ENCODE peak calls at places on chromosomes 16 and 17, in six cellular contexts. One of them, this sample, is unnamed.

GRCh38 chr16:12496866-12497265 is 306.8 kb downstream of the CPPED1 start:
- DNase-seq in brain microvascular endothelial cell: no peak
- DNase-seq in tibial nerve: no peak
- DNase-seq in GM23248: no peak
- DNase-seq in fibroblast of mammary gland: no peak
- DNase-seq in BE2C: no peak
- DNase-seq in this sample: no peak

GRCh38 chr17:81980752-81981239 is 3.4 kb downstream of the ASPSCR1 start:
- DNase-seq in brain microvascular endothelial cell: no peak
- DNase-seq in tibial nerve: no peak
- DNase-seq in GM23248: no peak
- DNase-seq in fibroblast of mammary gland: no peak
- DNase-seq in BE2C: no peak
- DNase-seq in this sample: peak

GRCh38 chr16:21937387-21937829 is 15.8 kb upstream of the UQCRC2 start:
- DNase-seq in brain microvascular endothelial cell: no peak
- DNase-seq in tibial nerve: no peak
- DNase-seq in GM23248: no peak
- DNase-seq in fibroblast of mammary gland: no peak
- DNase-seq in BE2C: no peak
- DNase-seq in this sample: no peak

GRCh38 chr16:27620533-27620932 is 70.6 kb downstream of the KATNIP start:
- DNase-seq in brain microvascular endothelial cell: no peak
- DNase-seq in tibial nerve: no peak
- DNase-seq in GM23248: no peak
- DNase-seq in fibroblast of mammary gland: no peak
- DNase-seq in BE2C: no peak
- DNase-seq in this sample: no peak

GRCh38 chr17:5508855-5509254 is 22.5 kb downstream of the MIS12 start:
- DNase-seq in brain microvascular endothelial cell: peak
- DNase-seq in tibial nerve: no peak
- DNase-seq in GM23248: peak
- DNase-seq in fibroblast of mammary gland: no peak
- DNase-seq in BE2C: no peak
- DNase-seq in this sample: peak

GRCh38 chr17:75864448-75864871 is 9.3 kb upstream of the WBP2 start:
- DNase-seq in brain microvascular endothelial cell: peak
- DNase-seq in tibial nerve: peak
- DNase-seq in GM23248: peak
- DNase-seq in fibroblast of mammary gland: peak
- DNase-seq in BE2C: no peak
- DNase-seq in this sample: peak

GRCh38 chr17:560379-560935 is 154.2 kb downstream of the VPS53 start:
- DNase-seq in brain microvascular endothelial cell: no peak
- DNase-seq in tibial nerve: no peak
- DNase-seq in GM23248: peak
- DNase-seq in fibroblast of mammary gland: peak
- DNase-seq in BE2C: no peak
- DNase-seq in this sample: peak

GRCh38 chr17:43839670-43840101 is 6.7 kb upstream of the MPP3 start:
- DNase-seq in brain microvascular endothelial cell: no peak
- DNase-seq in tibial nerve: no peak
- DNase-seq in GM23248: no peak
- DNase-seq in fibroblast of mammary gland: no peak
- DNase-seq in BE2C: peak
- DNase-seq in this sample: peak

GRCh38 chr17:28399808-28400207 is 6.2 kb downstream of the SLC46A1 start:
- DNase-seq in brain microvascular endothelial cell: no peak
- DNase-seq in tibial nerve: no peak
- DNase-seq in GM23248: no peak
- DNase-seq in fibroblast of mammary gland: no peak
- DNase-seq in BE2C: no peak
- DNase-seq in this sample: no peak

GRCh38 chr17:62724398-62725146 is 83.5 kb downstream of the MARCHF10 start:
- DNase-seq in brain microvascular endothelial cell: no peak
- DNase-seq in tibial nerve: no peak
- DNase-seq in GM23248: peak
- DNase-seq in fibroblast of mammary gland: no peak
- DNase-seq in BE2C: no peak
- DNase-seq in this sample: peak

GRCh38 chr16:3074860-3075545 is 9.6 kb downstream of the IL32 start:
- DNase-seq in brain microvascular endothelial cell: no peak
- DNase-seq in tibial nerve: no peak
- DNase-seq in GM23248: no peak
- DNase-seq in fibroblast of mammary gland: no peak
- DNase-seq in BE2C: no peak
- DNase-seq in this sample: no peak

GRCh38 chr17:35725917-35726608 is 5.4 kb upstream of the RASL10B start:
- DNase-seq in brain microvascular endothelial cell: no peak
- DNase-seq in tibial nerve: no peak
- DNase-seq in GM23248: no peak
- DNase-seq in fibroblast of mammary gland: no peak
- DNase-seq in BE2C: no peak
- DNase-seq in this sample: no peak

GRCh38 chr17:41496803-41497484 is 7.2 kb upstream of the KRT36 start:
- DNase-seq in brain microvascular endothelial cell: peak
- DNase-seq in tibial nerve: no peak
- DNase-seq in GM23248: peak
- DNase-seq in fibroblast of mammary gland: peak
- DNase-seq in BE2C: peak
- DNase-seq in this sample: peak

GRCh38 chr17:18858567-18859245 is 775 bp downstream of the PRPSAP2 start:
- DNase-seq in brain microvascular endothelial cell: no peak
- DNase-seq in tibial nerve: no peak
- DNase-seq in GM23248: peak
- DNase-seq in fibroblast of mammary gland: no peak
- DNase-seq in BE2C: no peak
- DNase-seq in this sample: peak

GRCh38 chr17:27912989-27913388 is 19.8 kb upstream of the LYRM9 start:
- DNase-seq in brain microvascular endothelial cell: no peak
- DNase-seq in tibial nerve: no peak
- DNase-seq in GM23248: peak
- DNase-seq in fibroblast of mammary gland: peak
- DNase-seq in BE2C: no peak
- DNase-seq in this sample: no peak

GRCh38 chr17:78040561-78041400 is 82.3 kb downstream of the TNRC6C start:
- DNase-seq in brain microvascular endothelial cell: peak
- DNase-seq in tibial nerve: no peak
- DNase-seq in GM23248: peak
- DNase-seq in fibroblast of mammary gland: peak
- DNase-seq in BE2C: peak
- DNase-seq in this sample: peak

GRCh38 chr16:4510747-4511426 is 27.7 kb downstream of the CDIP1 start:
- DNase-seq in brain microvascular endothelial cell: no peak
- DNase-seq in tibial nerve: no peak
- DNase-seq in GM23248: no peak
- DNase-seq in fibroblast of mammary gland: no peak
- DNase-seq in BE2C: no peak
- DNase-seq in this sample: no peak

GRCh38 chr16:55515110-55515509 is 6.2 kb downstream of the LPCAT2 start:
- DNase-seq in brain microvascular endothelial cell: peak
- DNase-seq in tibial nerve: no peak
- DNase-seq in GM23248: no peak
- DNase-seq in fibroblast of mammary gland: peak
- DNase-seq in BE2C: no peak
- DNase-seq in this sample: peak

GRCh38 chr17:76558210-76559095 is 18.6 kb downstream of the PRCD start:
- DNase-seq in brain microvascular endothelial cell: no peak
- DNase-seq in tibial nerve: no peak
- DNase-seq in GM23248: peak
- DNase-seq in fibroblast of mammary gland: no peak
- DNase-seq in BE2C: no peak
- DNase-seq in this sample: no peak

GRCh38 chr17:66957951-66958579 is 6.4 kb upstream of the CACNG4 start:
- DNase-seq in brain microvascular endothelial cell: peak
- DNase-seq in tibial nerve: no peak
- DNase-seq in GM23248: no peak
- DNase-seq in fibroblast of mammary gland: no peak
- DNase-seq in BE2C: peak
- DNase-seq in this sample: no peak

GRCh38 chr17:56752263-56752662 is 81.5 kb downstream of the C17orf67 start:
- DNase-seq in brain microvascular endothelial cell: no peak
- DNase-seq in tibial nerve: no peak
- DNase-seq in GM23248: peak
- DNase-seq in fibroblast of mammary gland: peak
- DNase-seq in BE2C: no peak
- DNase-seq in this sample: peak

GRCh38 chr17:55845385-55845784 is 94.5 kb downstream of the PCTP start:
- DNase-seq in brain microvascular endothelial cell: peak
- DNase-seq in tibial nerve: peak
- DNase-seq in GM23248: peak
- DNase-seq in fibroblast of mammary gland: peak
- DNase-seq in BE2C: peak
- DNase-seq in this sample: no peak

GRCh38 chr16:23071202-23072083 is 77.8 kb downstream of the USP31 start:
- DNase-seq in brain microvascular endothelial cell: peak
- DNase-seq in tibial nerve: no peak
- DNase-seq in GM23248: peak
- DNase-seq in fibroblast of mammary gland: peak
- DNase-seq in BE2C: no peak
- DNase-seq in this sample: peak

GRCh38 chr16:6206080-6206479 is 1108.5 kb upstream of the EEF2KMT start:
- DNase-seq in brain microvascular endothelial cell: no peak
- DNase-seq in tibial nerve: no peak
- DNase-seq in GM23248: no peak
- DNase-seq in fibroblast of mammary gland: no peak
- DNase-seq in BE2C: no peak
- DNase-seq in this sample: no peak

GRCh38 chr17:66540131-66540781 is 237.8 kb downstream of the PRKCA start:
- DNase-seq in brain microvascular endothelial cell: peak
- DNase-seq in tibial nerve: peak
- DNase-seq in GM23248: peak
- DNase-seq in fibroblast of mammary gland: peak
- DNase-seq in BE2C: no peak
- DNase-seq in this sample: no peak

GRCh38 chr17:37081287-37081686 is 132.5 kb downstream of the AATF start:
- DNase-seq in brain microvascular endothelial cell: peak
- DNase-seq in tibial nerve: no peak
- DNase-seq in GM23248: no peak
- DNase-seq in fibroblast of mammary gland: no peak
- DNase-seq in BE2C: no peak
- DNase-seq in this sample: no peak

GRCh38 chr17:7484964-7485377 is 805 bp downstream of the POLR2A start:
- DNase-seq in brain microvascular endothelial cell: no peak
- DNase-seq in tibial nerve: no peak
- DNase-seq in GM23248: no peak
- DNase-seq in fibroblast of mammary gland: no peak
- DNase-seq in BE2C: no peak
- DNase-seq in this sample: no peak

GRCh38 chr16:56936950-56937349 is 5.0 kb downstream of the HERPUD1 start:
- DNase-seq in brain microvascular endothelial cell: no peak
- DNase-seq in tibial nerve: no peak
- DNase-seq in GM23248: no peak
- DNase-seq in fibroblast of mammary gland: no peak
- DNase-seq in BE2C: no peak
- DNase-seq in this sample: no peak
- H3K4me3 ChIP-seq in brain microvascular endothelial cell: no peak
- H3K4me3 ChIP-seq in tibial nerve: no peak
- H3K4me3 ChIP-seq in GM23248: peak
- H3K4me3 ChIP-seq in fibroblast of mammary gland: no peak
- H3K4me3 ChIP-seq in BE2C: peak
- H3K4me3 ChIP-seq in this sample: no peak

DNA sequence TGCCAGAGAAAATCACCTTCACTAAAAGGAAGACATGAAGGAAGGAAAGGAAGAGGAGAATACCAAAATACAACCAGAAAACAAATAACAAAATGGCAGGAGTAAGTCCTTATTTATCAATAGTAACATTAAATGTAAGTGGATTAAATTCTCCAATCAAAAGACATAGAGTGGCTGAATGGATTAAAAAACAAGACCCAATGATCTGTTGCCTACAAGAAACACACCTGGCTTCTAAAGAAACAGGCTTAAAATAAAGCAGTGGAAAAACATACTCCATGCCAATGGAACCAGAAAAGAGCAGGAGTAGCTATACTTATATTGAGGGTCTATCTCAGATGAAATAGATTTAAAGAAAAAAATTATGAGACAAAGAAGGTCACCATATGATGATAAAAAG is 86.4 kb upstream of the METRNL start:
- DNase-seq in brain microvascular endothelial cell: no peak
- DNase-seq in tibial nerve: no peak
- DNase-seq in GM23248: no peak
- DNase-seq in fibroblast of mammary gland: no peak
- DNase-seq in BE2C: no peak
- DNase-seq in this sample: no peak
- H3K4me3 ChIP-seq in brain microvascular endothelial cell: no peak
- H3K4me3 ChIP-seq in tibial nerve: no peak
- H3K4me3 ChIP-seq in GM23248: no peak
- H3K4me3 ChIP-seq in fibroblast of mammary gland: no peak
- H3K4me3 ChIP-seq in BE2C: no peak
- H3K4me3 ChIP-seq in this sample: no peak

DNA sequence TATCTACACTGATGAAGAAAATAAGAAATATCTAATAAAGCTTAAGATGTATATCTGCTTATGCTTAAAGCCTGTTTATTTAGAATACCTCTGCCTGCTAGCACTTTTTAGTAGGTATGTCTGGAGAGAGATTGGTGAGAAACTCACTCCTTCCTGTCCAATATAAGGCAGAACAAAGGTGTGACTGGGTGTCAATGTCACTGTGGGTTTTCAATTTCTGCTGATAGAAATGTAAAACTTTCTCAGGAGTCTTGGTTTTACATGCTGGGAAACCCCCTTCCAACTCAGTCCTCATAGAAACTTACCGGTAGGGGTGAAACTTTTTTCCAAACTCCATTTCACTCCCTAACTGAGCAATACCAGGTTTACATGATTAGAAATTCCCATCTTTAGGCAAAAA is 17.8 kb upstream of the MPHOSPH6 start:
- DNase-seq in brain microvascular endothelial cell: no peak
- DNase-seq in tibial nerve: no peak
- DNase-seq in GM23248: no peak
- DNase-seq in fibroblast of mammary gland: no peak
- DNase-seq in BE2C: no peak
- DNase-seq in this sample: no peak
- H3K4me3 ChIP-seq in brain microvascular endothelial cell: no peak
- H3K4me3 ChIP-seq in tibial nerve: no peak
- H3K4me3 ChIP-seq in GM23248: no peak
- H3K4me3 ChIP-seq in fibroblast of mammary gland: no peak
- H3K4me3 ChIP-seq in BE2C: no peak
- H3K4me3 ChIP-seq in this sample: no peak

GRCh38 chr17:47829870-47830269 is 1.5 kb downstream of the MRPL10 start:
- DNase-seq in brain microvascular endothelial cell: no peak
- DNase-seq in tibial nerve: no peak
- DNase-seq in GM23248: no peak
- DNase-seq in fibroblast of mammary gland: no peak
- DNase-seq in BE2C: no peak
- DNase-seq in this sample: no peak
- H3K4me3 ChIP-seq in brain microvascular endothelial cell: no peak
- H3K4me3 ChIP-seq in tibial nerve: no peak
- H3K4me3 ChIP-seq in GM23248: peak
- H3K4me3 ChIP-seq in fibroblast of mammary gland: no peak
- H3K4me3 ChIP-seq in BE2C: no peak
- H3K4me3 ChIP-seq in this sample: no peak

DNA sequence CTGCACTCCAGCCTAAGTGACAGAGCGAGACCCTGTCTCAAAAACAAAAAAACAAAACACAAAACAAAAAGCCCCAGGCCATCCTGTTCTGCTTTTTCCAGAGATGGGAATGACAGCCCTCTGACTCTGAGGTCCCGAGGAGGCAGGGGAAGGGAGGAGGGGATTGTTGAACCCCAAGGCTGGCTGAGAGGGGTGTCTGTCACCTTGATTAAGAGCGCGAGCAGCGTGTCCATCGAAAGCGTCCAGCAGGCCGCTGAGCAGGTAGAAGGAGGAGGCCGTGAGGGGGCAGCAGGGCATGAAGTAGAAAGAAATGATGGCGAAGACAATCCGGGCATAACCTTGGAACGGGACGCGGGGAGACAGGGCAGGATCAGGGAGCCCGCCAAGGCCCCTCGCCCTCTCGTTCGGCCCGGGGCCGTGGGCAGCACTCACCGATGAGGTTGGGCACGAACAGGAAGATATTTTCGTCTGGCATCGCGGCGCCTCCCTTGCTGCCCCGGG is 593 bp downstream of the CDIPT start:
- DNase-seq in brain microvascular endothelial cell: no peak
- DNase-seq in tibial nerve: no peak
- DNase-seq in GM23248: peak
- DNase-seq in fibroblast of mammary gland: no peak
- DNase-seq in BE2C: no peak
- DNase-seq in this sample: no peak
- H3K4me3 ChIP-seq in brain microvascular endothelial cell: peak
- H3K4me3 ChIP-seq in tibial nerve: peak
- H3K4me3 ChIP-seq in GM23248: peak
- H3K4me3 ChIP-seq in fibroblast of mammary gland: peak
- H3K4me3 ChIP-seq in BE2C: peak
- H3K4me3 ChIP-seq in this sample: peak